ENCODE peak calls at places on chromosomes 3 and 15, in six cellular contexts. One of them, this sample, is unnamed.

GRCh38 chr3:39849992-39850706 is 40.7 kb downstream of the MYRIP start:
- DNase-seq in stimulated activated effector memory CD8-positive, alpha-beta T cell treated with anti-CD3 and anti-CD28 coated beads, Interleukin-12 subunit alpha, Interleukin-12 subunit beta, amount 100 ng/mL, for 72 hours: no peak
- DNase-seq in effector memory CD4-positive, alpha-beta T cell: no peak
- DNase-seq in substantia nigra: no peak
- DNase-seq in neural progenitor cell: no peak
- DNase-seq in NCI-H2081 treated with DMSO at 0.1 percent for 48 hours: peak
- DNase-seq in this sample: no peak

GRCh38 chr3:192794216-192794615 is 66.9 kb upstream of the FGF12 start:
- DNase-seq in stimulated activated effector memory CD8-positive, alpha-beta T cell treated with anti-CD3 and anti-CD28 coated beads, Interleukin-12 subunit alpha, Interleukin-12 subunit beta, amount 100 ng/mL, for 72 hours: no peak
- DNase-seq in effector memory CD4-positive, alpha-beta T cell: no peak
- DNase-seq in substantia nigra: no peak
- DNase-seq in neural progenitor cell: no peak
- DNase-seq in NCI-H2081 treated with DMSO at 0.1 percent for 48 hours: no peak
- DNase-seq in this sample: no peak

GRCh38 chr15:39896837-39897236 is 23.2 kb downstream of the GPR176 start:
- DNase-seq in stimulated activated effector memory CD8-positive, alpha-beta T cell treated with anti-CD3 and anti-CD28 coated beads, Interleukin-12 subunit alpha, Interleukin-12 subunit beta, amount 100 ng/mL, for 72 hours: no peak
- DNase-seq in effector memory CD4-positive, alpha-beta T cell: no peak
- DNase-seq in substantia nigra: no peak
- DNase-seq in neural progenitor cell: no peak
- DNase-seq in NCI-H2081 treated with DMSO at 0.1 percent for 48 hours: no peak
- DNase-seq in this sample: peak

GRCh38 chr3:194279106-194279505 is 72.0 kb downstream of the CPN2 start:
- DNase-seq in stimulated activated effector memory CD8-positive, alpha-beta T cell treated with anti-CD3 and anti-CD28 coated beads, Interleukin-12 subunit alpha, Interleukin-12 subunit beta, amount 100 ng/mL, for 72 hours: no peak
- DNase-seq in effector memory CD4-positive, alpha-beta T cell: no peak
- DNase-seq in substantia nigra: no peak
- DNase-seq in neural progenitor cell: no peak
- DNase-seq in NCI-H2081 treated with DMSO at 0.1 percent for 48 hours: no peak
- DNase-seq in this sample: no peak

GRCh38 chr3:99344216-99344615 is 294.2 kb upstream of the COL8A1 start:
- DNase-seq in stimulated activated effector memory CD8-positive, alpha-beta T cell treated with anti-CD3 and anti-CD28 coated beads, Interleukin-12 subunit alpha, Interleukin-12 subunit beta, amount 100 ng/mL, for 72 hours: no peak
- DNase-seq in effector memory CD4-positive, alpha-beta T cell: no peak
- DNase-seq in substantia nigra: no peak
- DNase-seq in neural progenitor cell: no peak
- DNase-seq in NCI-H2081 treated with DMSO at 0.1 percent for 48 hours: no peak
- DNase-seq in this sample: no peak

GRCh38 chr15:101394654-101395053 is 94.9 kb downstream of the PCSK6 start:
- DNase-seq in stimulated activated effector memory CD8-positive, alpha-beta T cell treated with anti-CD3 and anti-CD28 coated beads, Interleukin-12 subunit alpha, Interleukin-12 subunit beta, amount 100 ng/mL, for 72 hours: no peak
- DNase-seq in effector memory CD4-positive, alpha-beta T cell: no peak
- DNase-seq in substantia nigra: no peak
- DNase-seq in neural progenitor cell: no peak
- DNase-seq in NCI-H2081 treated with DMSO at 0.1 percent for 48 hours: no peak
- DNase-seq in this sample: no peak

GRCh38 chr15:77482570-77482969 is 61.9 kb downstream of the HMG20A start:
- DNase-seq in stimulated activated effector memory CD8-positive, alpha-beta T cell treated with anti-CD3 and anti-CD28 coated beads, Interleukin-12 subunit alpha, Interleukin-12 subunit beta, amount 100 ng/mL, for 72 hours: no peak
- DNase-seq in effector memory CD4-positive, alpha-beta T cell: no peak
- DNase-seq in substantia nigra: no peak
- DNase-seq in neural progenitor cell: no peak
- DNase-seq in NCI-H2081 treated with DMSO at 0.1 percent for 48 hours: no peak
- DNase-seq in this sample: peak

GRCh38 chr3:122974764-122975162 is 52.8 kb downstream of the SEMA5B start:
- DNase-seq in stimulated activated effector memory CD8-positive, alpha-beta T cell treated with anti-CD3 and anti-CD28 coated beads, Interleukin-12 subunit alpha, Interleukin-12 subunit beta, amount 100 ng/mL, for 72 hours: no peak
- DNase-seq in effector memory CD4-positive, alpha-beta T cell: no peak
- DNase-seq in substantia nigra: no peak
- DNase-seq in neural progenitor cell: no peak
- DNase-seq in NCI-H2081 treated with DMSO at 0.1 percent for 48 hours: no peak
- DNase-seq in this sample: peak

GRCh38 chr15:50676799-50677483 is 9.7 kb downstream of the TRPM7 start:
- DNase-seq in stimulated activated effector memory CD8-positive, alpha-beta T cell treated with anti-CD3 and anti-CD28 coated beads, Interleukin-12 subunit alpha, Interleukin-12 subunit beta, amount 100 ng/mL, for 72 hours: no peak
- DNase-seq in effector memory CD4-positive, alpha-beta T cell: no peak
- DNase-seq in substantia nigra: no peak
- DNase-seq in neural progenitor cell: no peak
- DNase-seq in NCI-H2081 treated with DMSO at 0.1 percent for 48 hours: no peak
- DNase-seq in this sample: peak

GRCh38 chr3:106945435-106945834 is 431.8 kb upstream of the CCDC54 start:
- DNase-seq in stimulated activated effector memory CD8-positive, alpha-beta T cell treated with anti-CD3 and anti-CD28 coated beads, Interleukin-12 subunit alpha, Interleukin-12 subunit beta, amount 100 ng/mL, for 72 hours: no peak
- DNase-seq in effector memory CD4-positive, alpha-beta T cell: no peak
- DNase-seq in substantia nigra: no peak
- DNase-seq in neural progenitor cell: no peak
- DNase-seq in NCI-H2081 treated with DMSO at 0.1 percent for 48 hours: peak
- DNase-seq in this sample: peak

GRCh38 chr3:30354513-30354912 is 251.9 kb upstream of the TGFBR2 start:
- DNase-seq in stimulated activated effector memory CD8-positive, alpha-beta T cell treated with anti-CD3 and anti-CD28 coated beads, Interleukin-12 subunit alpha, Interleukin-12 subunit beta, amount 100 ng/mL, for 72 hours: no peak
- DNase-seq in effector memory CD4-positive, alpha-beta T cell: no peak
- DNase-seq in substantia nigra: no peak
- DNase-seq in neural progenitor cell: no peak
- DNase-seq in NCI-H2081 treated with DMSO at 0.1 percent for 48 hours: no peak
- DNase-seq in this sample: no peak

GRCh38 chr3:195023989-195024388 is 247.0 kb downstream of the XXYLT1 start:
- DNase-seq in stimulated activated effector memory CD8-positive, alpha-beta T cell treated with anti-CD3 and anti-CD28 coated beads, Interleukin-12 subunit alpha, Interleukin-12 subunit beta, amount 100 ng/mL, for 72 hours: no peak
- DNase-seq in effector memory CD4-positive, alpha-beta T cell: no peak
- DNase-seq in substantia nigra: no peak
- DNase-seq in neural progenitor cell: no peak
- DNase-seq in NCI-H2081 treated with DMSO at 0.1 percent for 48 hours: no peak
- DNase-seq in this sample: no peak

GRCh38 chr3:16303037-16303436 is 38.0 kb downstream of the OXNAD1 start:
- DNase-seq in stimulated activated effector memory CD8-positive, alpha-beta T cell treated with anti-CD3 and anti-CD28 coated beads, Interleukin-12 subunit alpha, Interleukin-12 subunit beta, amount 100 ng/mL, for 72 hours: no peak
- DNase-seq in effector memory CD4-positive, alpha-beta T cell: no peak
- DNase-seq in substantia nigra: no peak
- DNase-seq in neural progenitor cell: no peak
- DNase-seq in NCI-H2081 treated with DMSO at 0.1 percent for 48 hours: no peak
- DNase-seq in this sample: no peak

GRCh38 chr3:150251654-150252053 is 156.4 kb upstream of the TSC22D2 start:
- DNase-seq in stimulated activated effector memory CD8-positive, alpha-beta T cell treated with anti-CD3 and anti-CD28 coated beads, Interleukin-12 subunit alpha, Interleukin-12 subunit beta, amount 100 ng/mL, for 72 hours: no peak
- DNase-seq in effector memory CD4-positive, alpha-beta T cell: no peak
- DNase-seq in substantia nigra: no peak
- DNase-seq in neural progenitor cell: no peak
- DNase-seq in NCI-H2081 treated with DMSO at 0.1 percent for 48 hours: no peak
- DNase-seq in this sample: peak

GRCh38 chr3:79878697-79879096 is 110.9 kb upstream of the ROBO1 start:
- DNase-seq in stimulated activated effector memory CD8-positive, alpha-beta T cell treated with anti-CD3 and anti-CD28 coated beads, Interleukin-12 subunit alpha, Interleukin-12 subunit beta, amount 100 ng/mL, for 72 hours: no peak
- DNase-seq in effector memory CD4-positive, alpha-beta T cell: no peak
- DNase-seq in substantia nigra: no peak
- DNase-seq in neural progenitor cell: no peak
- DNase-seq in NCI-H2081 treated with DMSO at 0.1 percent for 48 hours: no peak
- DNase-seq in this sample: no peak